ENCODE peak calls at places on chromosomes 13 and 19, in four cellular contexts. One of them, this sample, is unnamed.

GRCh38 chr13:56216221-56216620 is 924.5 kb upstream of the PRR20A start:
- DNase-seq in left lung: no peak
- DNase-seq in stimulated activated CD4-positive, alpha-beta T cell treated with anti-CD3 and anti-CD28 coated beads, Interleukin-2, amount 100 ng/mL, for 4 hours: no peak
- DNase-seq in HS-27A: no peak
- DNase-seq in this sample: no peak

GRCh38 chr19:48059331-48059730 is 15.5 kb upstream of the CABP5 start:
- DNase-seq in left lung: no peak
- DNase-seq in stimulated activated CD4-positive, alpha-beta T cell treated with anti-CD3 and anti-CD28 coated beads, Interleukin-2, amount 100 ng/mL, for 4 hours: peak; percentile 2
- DNase-seq in HS-27A: no peak
- DNase-seq in this sample: no peak

GRCh38 chr19:15897026-15897737 is 692 bp downstream of the CYP4F2 start:
- DNase-seq in left lung: no peak
- DNase-seq in stimulated activated CD4-positive, alpha-beta T cell treated with anti-CD3 and anti-CD28 coated beads, Interleukin-2, amount 100 ng/mL, for 4 hours: no peak
- DNase-seq in HS-27A: no peak
- DNase-seq in this sample: no peak

GRCh38 chr13:102598061-102598460 is 1.3 kb downstream of the TPP2 start:
- DNase-seq in left lung: no peak
- DNase-seq in stimulated activated CD4-positive, alpha-beta T cell treated with anti-CD3 and anti-CD28 coated beads, Interleukin-2, amount 100 ng/mL, for 4 hours: no peak
- DNase-seq in HS-27A: no peak
- DNase-seq in this sample: peak; percentile 25

GRCh38 chr13:66951426-66951825 is 278.7 kb downstream of the PCDH9 start:
- DNase-seq in left lung: no peak
- DNase-seq in stimulated activated CD4-positive, alpha-beta T cell treated with anti-CD3 and anti-CD28 coated beads, Interleukin-2, amount 100 ng/mL, for 4 hours: no peak
- DNase-seq in HS-27A: no peak
- DNase-seq in this sample: no peak

GRCh38 chr19:4208385-4209094 is 20.8 kb upstream of the EBI3 start:
- DNase-seq in left lung: no peak
- DNase-seq in stimulated activated CD4-positive, alpha-beta T cell treated with anti-CD3 and anti-CD28 coated beads, Interleukin-2, amount 100 ng/mL, for 4 hours: no peak
- DNase-seq in HS-27A: no peak
- DNase-seq in this sample: peak; percentile 45

GRCh38 chr13:48656621-48657020 is 2.9 kb downstream of the CYSLTR2 start:
- DNase-seq in left lung: no peak
- DNase-seq in stimulated activated CD4-positive, alpha-beta T cell treated with anti-CD3 and anti-CD28 coated beads, Interleukin-2, amount 100 ng/mL, for 4 hours: no peak
- DNase-seq in HS-27A: no peak
- DNase-seq in this sample: no peak

GRCh38 chr19:30498707-30499106 is 126.5 kb downstream of the ZNF536 start:
- DNase-seq in left lung: no peak
- DNase-seq in stimulated activated CD4-positive, alpha-beta T cell treated with anti-CD3 and anti-CD28 coated beads, Interleukin-2, amount 100 ng/mL, for 4 hours: no peak
- DNase-seq in HS-27A: no peak
- DNase-seq in this sample: no peak

GRCh38 chr13:73341748-73342147 is 282.9 kb downstream of the KLF5 start:
- DNase-seq in left lung: no peak
- DNase-seq in stimulated activated CD4-positive, alpha-beta T cell treated with anti-CD3 and anti-CD28 coated beads, Interleukin-2, amount 100 ng/mL, for 4 hours: no peak
- DNase-seq in HS-27A: no peak
- DNase-seq in this sample: no peak

GRCh38 chr19:38173324-38174041 is 50.5 kb downstream of the DPF1 start:
- DNase-seq in left lung: no peak
- DNase-seq in stimulated activated CD4-positive, alpha-beta T cell treated with anti-CD3 and anti-CD28 coated beads, Interleukin-2, amount 100 ng/mL, for 4 hours: no peak
- DNase-seq in HS-27A: no peak
- DNase-seq in this sample: peak; percentile 96

GRCh38 chr13:27997904-27998522 is 9.5 kb upstream of the URAD start:
- DNase-seq in left lung: no peak
- DNase-seq in stimulated activated CD4-positive, alpha-beta T cell treated with anti-CD3 and anti-CD28 coated beads, Interleukin-2, amount 100 ng/mL, for 4 hours: no peak
- DNase-seq in HS-27A: no peak
- DNase-seq in this sample: peak; percentile 36

GRCh38 chr19:40139533-40140287 is 49.0 kb upstream of the ZNF780A start:
- DNase-seq in left lung: no peak
- DNase-seq in stimulated activated CD4-positive, alpha-beta T cell treated with anti-CD3 and anti-CD28 coated beads, Interleukin-2, amount 100 ng/mL, for 4 hours: no peak
- DNase-seq in HS-27A: peak; percentile 38
- DNase-seq in this sample: peak; percentile 23

GRCh38 chr19:48780684-48781391 is 25.5 kb downstream of the FGF21 start:
- DNase-seq in left lung: no peak
- DNase-seq in stimulated activated CD4-positive, alpha-beta T cell treated with anti-CD3 and anti-CD28 coated beads, Interleukin-2, amount 100 ng/mL, for 4 hours: no peak
- DNase-seq in HS-27A: no peak
- DNase-seq in this sample: no peak

GRCh38 chr19:17484520-17485180 is 14.3 kb downstream of the SLC27A1 start:
- DNase-seq in left lung: no peak
- DNase-seq in stimulated activated CD4-positive, alpha-beta T cell treated with anti-CD3 and anti-CD28 coated beads, Interleukin-2, amount 100 ng/mL, for 4 hours: no peak
- DNase-seq in HS-27A: no peak
- DNase-seq in this sample: no peak

GRCh38 chr13:93558637-93559036 is 332.0 kb downstream of the GPC6 start:
- DNase-seq in left lung: no peak
- DNase-seq in stimulated activated CD4-positive, alpha-beta T cell treated with anti-CD3 and anti-CD28 coated beads, Interleukin-2, amount 100 ng/mL, for 4 hours: no peak
- DNase-seq in HS-27A: no peak
- DNase-seq in this sample: no peak

GRCh38 chr13:34162545-34162936 is 344.6 kb downstream of the RFC3 start:
- DNase-seq in left lung: no peak
- DNase-seq in stimulated activated CD4-positive, alpha-beta T cell treated with anti-CD3 and anti-CD28 coated beads, Interleukin-2, amount 100 ng/mL, for 4 hours: no peak
- DNase-seq in HS-27A: no peak
- DNase-seq in this sample: no peak

GRCh38 chr13:97307882-97308624 is 85.9 kb downstream of the MBNL2 start:
- DNase-seq in left lung: no peak
- DNase-seq in stimulated activated CD4-positive, alpha-beta T cell treated with anti-CD3 and anti-CD28 coated beads, Interleukin-2, amount 100 ng/mL, for 4 hours: no peak
- DNase-seq in HS-27A: peak; percentile 60
- DNase-seq in this sample: peak; percentile 86

GRCh38 chr19:32233091-32233490 is 112.3 kb upstream of the ZNF507 start:
- DNase-seq in left lung: no peak
- DNase-seq in stimulated activated CD4-positive, alpha-beta T cell treated with anti-CD3 and anti-CD28 coated beads, Interleukin-2, amount 100 ng/mL, for 4 hours: no peak
- DNase-seq in HS-27A: no peak
- DNase-seq in this sample: no peak

GRCh38 chr19:35240322-35240721 is 8.5 kb upstream of the LSR start:
- DNase-seq in left lung: no peak
- DNase-seq in stimulated activated CD4-positive, alpha-beta T cell treated with anti-CD3 and anti-CD28 coated beads, Interleukin-2, amount 100 ng/mL, for 4 hours: no peak
- DNase-seq in HS-27A: no peak
- DNase-seq in this sample: no peak

GRCh38 chr13:28338202-28338601 is 156.7 kb downstream of the FLT1 start:
- DNase-seq in left lung: no peak
- DNase-seq in stimulated activated CD4-positive, alpha-beta T cell treated with anti-CD3 and anti-CD28 coated beads, Interleukin-2, amount 100 ng/mL, for 4 hours: no peak
- DNase-seq in HS-27A: no peak
- DNase-seq in this sample: no peak

GRCh38 chr13:19888799-19889198 is 25.4 kb upstream of the ZMYM5 start:
- DNase-seq in left lung: no peak
- DNase-seq in stimulated activated CD4-positive, alpha-beta T cell treated with anti-CD3 and anti-CD28 coated beads, Interleukin-2, amount 100 ng/mL, for 4 hours: no peak
- DNase-seq in HS-27A: no peak
- DNase-seq in this sample: peak; percentile 6

GRCh38 chr19:10736189-10736588 is 18.3 kb downstream of the DNM2 start:
- DNase-seq in left lung: no peak
- DNase-seq in stimulated activated CD4-positive, alpha-beta T cell treated with anti-CD3 and anti-CD28 coated beads, Interleukin-2, amount 100 ng/mL, for 4 hours: no peak
- DNase-seq in HS-27A: no peak
- DNase-seq in this sample: no peak

GRCh38 chr13:30696278-30697176 is 38.8 kb upstream of the ALOX5AP start:
- DNase-seq in left lung: peak; percentile 81
- DNase-seq in stimulated activated CD4-positive, alpha-beta T cell treated with anti-CD3 and anti-CD28 coated beads, Interleukin-2, amount 100 ng/mL, for 4 hours: no peak
- DNase-seq in HS-27A: no peak
- DNase-seq in this sample: no peak

GRCh38 chr19:32018014-32018413 is 327.4 kb upstream of the ZNF507 start:
- DNase-seq in left lung: no peak
- DNase-seq in stimulated activated CD4-positive, alpha-beta T cell treated with anti-CD3 and anti-CD28 coated beads, Interleukin-2, amount 100 ng/mL, for 4 hours: no peak
- DNase-seq in HS-27A: no peak
- DNase-seq in this sample: peak; percentile 95

GRCh38 chr13:67023088-67023893 is 206.8 kb downstream of the PCDH9 start:
- DNase-seq in left lung: no peak
- DNase-seq in stimulated activated CD4-positive, alpha-beta T cell treated with anti-CD3 and anti-CD28 coated beads, Interleukin-2, amount 100 ng/mL, for 4 hours: no peak
- DNase-seq in HS-27A: no peak
- DNase-seq in this sample: peak; percentile 77

GRCh38 chr19:54337858-54338230 is 1.1 kb downstream of the LILRA4 start:
- DNase-seq in left lung: no peak
- DNase-seq in stimulated activated CD4-positive, alpha-beta T cell treated with anti-CD3 and anti-CD28 coated beads, Interleukin-2, amount 100 ng/mL, for 4 hours: no peak
- DNase-seq in HS-27A: no peak
- DNase-seq in this sample: no peak

This sample was measured in mammary epithelial cell.